ENCODE peak calls at places on chromosome 10, in eight cellular contexts. K is HCT116, M is ovary, T is transverse colon, X is tibial nerve, P is body of pancreas, W is IMR-90, A is upper lobe of left lung. O is an unnamed sample. For H3K36me3, the result is how much of the 10 kb centered on the place peaks cover.

GRCh38 chr10:103690281-103690680 is 165.1 kb downstream of the SH3PXD2A start:
- DNase-seq in T (no peak), W (no peak), X (no peak), P (no peak), A (no peak), K (no peak), M (no peak), O (no peak)

GRCh38 chr10:85612833-85613232 is 753.8 kb downstream of the GRID1 start:
- DNase-seq in T (no peak), P (no peak), W (no peak), M (no peak), X (no peak), A (no peak), K (peak), O (no peak)

GRCh38 chr10:78229950-78230675 is 196.4 kb downstream of the RPS24 start:
- DNase-seq in X (no peak), T (no peak), M (no peak), P (no peak), W (no peak), A (no peak), K (no peak), O (no peak)

GRCh38 chr10:31650010-31650409 is 278.6 kb downstream of the ARHGAP12 start:
- DNase-seq in A (no peak), K (no peak), M (peak), W (peak), T (peak), X (peak), P (peak), O (no peak)

GRCh38 chr10:103845983-103846382 is 9.4 kb downstream of the SH3PXD2A start:
- DNase-seq in K (no peak), T (peak), P (no peak), X (no peak), M (no peak), W (no peak), A (peak), O (no peak)

GRCh38 chr10:93068411-93069244 is 5.1 kb upstream of the CYP26A1 start:
- DNase-seq in P (no peak), T (no peak), W (peak), M (no peak), X (no peak), A (no peak), K (no peak), O (no peak)

GRCh38 chr10:44506386-44506785 is 121.5 kb upstream of the CXCL12 start:
- DNase-seq in T (no peak), W (no peak), A (no peak), K (no peak), M (no peak), P (no peak), X (no peak), O (no peak)

GRCh38 chr10:132232553-132232949 is 45.8 kb downstream of the DPYSL4 start:
- DNase-seq in A (peak), P (no peak), K (no peak), T (no peak), M (no peak), X (peak), W (no peak), O (no peak)

GRCh38 chr10:69217119-69217754 is 2.9 kb upstream of the HKDC1 start:
- DNase-seq in W (peak), P (no peak), T (no peak), X (no peak), M (no peak), K (peak), A (no peak), O (no peak)

GRCh38 chr10:111872591-111872990 is 311.0 kb downstream of the GPAM start:
- DNase-seq in T (no peak), K (no peak), X (no peak), A (no peak), P (no peak), W (no peak), M (no peak), O (no peak)

GRCh38 chr10:128087884-128088695 is 38.1 kb downstream of the MKI67 start:
- DNase-seq in W (no peak), P (no peak), T (no peak), M (no peak), X (no peak), A (no peak), K (peak), O (no peak)

GRCh38 chr10:23994459-23995046 is 214.4 kb upstream of the KIAA1217 start:
- DNase-seq in A (peak), P (peak), W (peak), M (peak), T (peak), X (peak), K (peak), O (peak)

GRCh38 chr10:77082601-77083252 is 554.9 kb downstream of the KCNMA1 start:
- DNase-seq in T (no peak), K (no peak), W (peak), M (no peak), X (no peak), A (no peak), P (no peak), O (no peak)

GRCh38 chr10:15209827-15210509 is 41.5 kb upstream of the NMT2 start:
- DNase-seq in T (peak), K (peak), A (peak), M (peak), X (peak), P (peak), W (peak), O (peak)

GRCh38 chr10:113960617-113961260 is 82.9 kb upstream of the ADRB1 start:
- DNase-seq in P (no peak), W (no peak), T (peak), M (no peak), X (no peak), K (no peak), A (peak), O (peak)

GRCh38 chr10:63767512-63767911 is 246.3 kb downstream of the REEP3 start:
- DNase-seq in A (no peak), P (no peak), M (no peak), T (no peak), W (peak), K (no peak), X (no peak), O (no peak)

GRCh38 chr10:131898713-131899112 is 2.1 kb upstream of the PPP2R2D start:
- DNase-seq in A (no peak), P (no peak), M (no peak), X (no peak), K (no peak), W (no peak), T (no peak), O (no peak)

GRCh38 chr10:68202965-68203358 is 29.0 kb downstream of the ATOH7 start:
- DNase-seq in W (peak), A (peak), K (no peak), P (no peak), M (no peak), X (no peak), T (no peak), O (no peak)

DNA sequence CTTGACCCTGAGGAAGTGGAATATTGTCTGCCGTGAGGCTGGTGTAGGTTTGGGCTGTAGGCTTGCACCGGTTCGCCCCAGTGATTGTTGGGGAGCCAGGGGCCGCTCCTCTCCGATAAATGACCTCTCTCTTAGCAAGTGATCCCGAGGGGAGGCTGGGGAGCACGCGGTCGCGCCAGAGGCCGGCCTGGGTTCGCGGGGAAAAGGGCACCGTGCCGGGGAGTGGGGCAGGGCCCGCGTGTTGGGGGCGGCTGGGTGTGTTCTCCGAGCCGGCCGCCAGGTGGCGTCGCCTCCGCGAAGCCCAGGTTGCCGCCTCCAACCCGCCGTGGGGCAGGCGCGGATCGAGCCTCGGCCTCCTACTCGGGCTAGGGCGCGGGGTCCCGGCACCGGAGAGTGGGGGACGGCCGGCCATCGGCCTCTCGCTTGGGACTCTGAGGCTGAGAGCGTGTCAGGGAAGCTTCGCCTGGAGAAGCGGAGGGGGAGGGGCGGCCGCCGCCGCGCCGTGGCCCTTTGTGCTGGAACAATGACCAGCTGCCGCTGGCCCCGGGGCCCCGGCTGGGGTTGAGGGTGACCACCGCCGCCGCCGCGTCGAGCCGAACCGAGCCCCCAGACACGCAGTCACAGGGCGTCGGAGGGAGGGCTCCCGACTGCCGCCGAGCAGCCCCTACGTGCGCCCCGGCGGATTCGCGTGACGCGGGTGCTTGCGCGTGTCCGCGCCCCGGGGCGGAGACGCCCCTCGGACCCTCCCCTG is 442 bp upstream of the LZTS2 start:
- DNase-seq in P (peak), X (peak), W (peak), K (no peak), A (peak), M (peak), T (peak), O (peak)
- TF ChIP-seq POLR2A in P (peak), X (peak), W (peak), K (no peak), A (peak), M (peak), T (peak), O (no peak)

DNA sequence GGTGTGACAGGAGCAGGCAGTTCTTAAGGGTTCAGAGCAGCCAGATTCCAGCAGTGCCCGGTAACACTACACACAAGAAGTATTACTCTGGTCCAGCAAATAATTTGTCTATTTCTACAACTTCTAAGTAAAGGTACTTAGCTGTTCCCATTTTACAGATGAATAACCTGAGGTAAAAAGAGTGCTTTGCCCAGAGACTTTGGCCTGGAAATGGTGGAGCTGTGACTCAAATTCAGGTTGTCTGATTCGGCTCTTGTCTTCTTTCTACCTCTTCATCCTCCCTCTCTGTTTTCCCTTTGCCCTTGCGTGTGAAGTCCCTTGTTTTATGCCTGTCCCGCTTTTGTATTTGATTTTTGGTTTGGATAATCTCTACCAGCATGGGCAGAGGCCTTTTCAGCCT is 17.1 kb downstream of the SFRP5 start:
- DNase-seq in X (no peak), M (no peak), K (no peak), T (no peak), W (no peak), P (no peak), A (no peak), O (no peak)
- H3K36me3 ChIP-seq in X (half or more), M (under half), K (under half), T (half or more), W (half or more), P (under half), A (half or more), O (half or more)

DNA sequence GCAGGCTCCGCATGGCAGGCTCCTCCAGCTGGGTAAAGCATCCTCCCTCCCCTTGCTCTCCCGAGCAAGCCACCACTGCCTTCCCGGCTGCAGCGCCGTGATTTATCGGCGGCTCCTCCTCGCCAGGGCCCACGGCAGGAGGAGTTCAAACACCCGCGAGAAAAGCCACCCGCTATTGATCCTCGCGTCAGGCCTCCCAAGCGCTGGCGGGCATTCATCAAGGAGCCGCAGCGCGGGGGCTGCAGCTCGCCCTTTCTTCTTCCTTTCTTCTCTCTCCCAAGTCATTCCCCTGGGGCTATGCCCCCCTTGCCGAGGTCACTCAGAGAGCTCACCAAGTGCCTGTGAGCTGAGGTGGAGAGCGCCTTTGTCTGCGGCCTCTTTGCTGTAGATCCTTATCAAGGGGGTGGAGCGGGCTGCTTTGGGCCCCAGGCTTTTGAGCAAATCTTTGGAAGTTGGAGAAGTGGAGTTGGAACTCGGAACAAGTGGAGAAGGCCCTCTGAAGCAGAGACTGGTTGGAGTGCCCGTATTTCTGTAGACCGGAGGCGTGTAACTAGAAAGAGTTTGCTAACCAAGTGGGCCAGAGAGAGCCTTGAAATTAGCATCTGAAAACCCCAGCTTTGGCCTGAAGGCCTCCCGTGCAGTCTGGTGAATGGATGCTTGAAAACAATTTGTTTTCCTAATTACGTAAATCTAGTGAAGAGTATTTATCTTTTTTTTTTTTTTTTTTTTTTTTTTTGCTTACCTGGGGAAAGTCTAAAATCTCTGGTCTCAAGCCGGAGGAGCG is 107.1 kb upstream of the PPIF start:
- DNase-seq in P (no peak), K (no peak), X (no peak), T (no peak), W (no peak), M (no peak), A (peak), O (no peak)
- H3K4me3 ChIP-seq in P (no peak), K (no peak), X (no peak), T (no peak), W (no peak), M (no peak), A (no peak), O (no peak)

GRCh38 chr10:102067091-102067916 is 2.2 kb downstream of the HPS6 start:
- DNase-seq in K (no peak), A (no peak), X (no peak), W (no peak), T (no peak), M (no peak), P (no peak), O (no peak)
- TF ChIP-seq POLR2A in K (no peak), A (no peak), X (no peak), W (no peak), T (no peak), M (no peak), P (no peak), O (no peak)

DNA sequence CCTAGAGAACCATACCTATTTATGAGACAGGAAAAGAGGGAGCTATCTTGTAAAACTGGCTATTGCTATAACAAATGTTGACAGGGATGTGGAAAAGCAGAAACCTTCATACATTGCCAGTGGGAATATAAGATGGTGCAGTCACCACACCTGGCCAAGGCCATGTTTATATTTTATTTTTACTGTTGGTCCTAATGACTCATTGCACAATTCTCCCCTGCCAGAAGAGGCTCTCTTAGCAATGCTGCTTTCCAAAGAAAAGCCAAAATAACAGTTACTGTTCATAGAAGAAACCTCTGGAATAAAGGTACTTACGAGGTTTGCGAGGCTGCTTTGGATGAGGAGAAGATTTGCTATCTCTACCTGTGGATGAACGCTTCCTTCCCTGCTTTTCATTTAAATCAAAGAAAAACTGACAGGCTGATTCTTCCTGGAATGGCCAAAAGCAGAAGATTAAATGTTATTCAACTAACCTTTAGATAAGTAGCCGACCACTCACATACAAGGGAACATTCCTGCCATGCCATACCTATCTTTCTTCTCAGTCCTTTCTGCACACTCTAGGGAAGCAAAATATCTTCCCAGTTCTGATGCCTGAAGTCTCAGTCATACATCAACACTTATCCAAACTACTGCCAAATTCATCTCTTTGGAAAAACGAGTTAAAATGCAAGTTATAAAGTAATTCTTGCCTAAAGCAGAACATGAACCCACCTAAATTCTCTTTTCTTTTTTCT is 16.3 kb upstream of the CHUK start:
- DNase-seq in M (no peak), K (no peak), P (no peak), W (peak), T (no peak), A (no peak), X (no peak), O (no peak)
- H3K36me3 ChIP-seq in M (under half), K (half or more), P (under half), W (under half), T (under half), A (half or more), X (half or more), O (half or more)

DNA sequence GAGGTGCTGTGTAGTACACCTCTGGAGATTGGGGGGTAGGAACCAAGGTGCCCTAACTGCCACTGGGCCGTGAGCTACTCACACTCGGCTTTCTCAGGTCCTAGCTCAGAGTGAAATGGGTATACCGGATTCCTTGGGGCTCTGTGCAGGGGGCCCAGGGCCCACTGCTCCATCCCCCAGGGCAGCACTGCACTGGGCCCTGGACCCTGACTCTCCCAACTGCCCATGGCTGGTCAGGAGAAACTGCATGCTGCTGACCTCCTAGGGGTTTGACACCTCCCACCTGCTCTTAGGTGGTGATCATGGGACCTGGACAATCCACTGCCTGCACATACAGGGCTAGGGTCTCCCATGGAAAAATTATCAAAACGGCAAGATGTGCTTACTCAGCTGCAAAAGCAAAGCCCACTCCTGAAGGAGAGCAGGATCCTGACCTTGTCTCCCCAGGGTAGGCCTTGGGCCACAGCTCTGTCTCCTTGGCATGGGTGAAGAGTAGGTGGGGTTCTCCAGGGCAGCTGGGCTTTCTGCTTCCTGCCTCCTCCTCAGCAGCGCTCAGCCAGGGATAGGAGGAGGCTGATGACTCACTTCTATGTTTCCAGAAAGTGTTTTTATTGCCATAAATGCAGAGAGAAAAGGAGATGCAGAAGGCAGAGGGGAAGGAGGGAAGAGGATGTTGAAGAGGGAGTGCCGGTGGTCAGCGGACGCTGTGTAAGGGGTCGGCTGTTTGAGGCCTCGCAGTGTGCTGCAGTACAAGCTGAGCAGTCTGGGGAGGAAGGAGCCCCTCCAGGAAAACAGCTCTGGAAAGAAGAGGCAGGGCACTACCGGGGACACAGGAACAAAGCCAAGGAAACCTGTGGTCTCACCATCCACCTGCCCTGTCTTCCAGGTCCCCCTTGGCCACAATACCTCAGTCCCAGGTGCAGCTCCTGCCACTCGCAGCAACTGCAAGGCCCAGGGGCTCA is 107.8 kb downstream of the ARHGAP22 start:
- DNase-seq in X (no peak), W (peak), M (peak), A (no peak), K (no peak), T (no peak), P (no peak), O (peak)
- H3K4me3 ChIP-seq in X (no peak), W (no peak), M (no peak), A (no peak), K (no peak), T (no peak), P (no peak), O (no peak)

GRCh38 chr10:59362991-59363390 is 642 bp upstream of the FAM13C start:
- DNase-seq in T (peak), P (peak), W (peak), X (peak), A (peak), K (no peak), M (peak), O (peak)
- TF ChIP-seq POLR2A in T (no peak), P (no peak), W (no peak), X (no peak), A (no peak), K (no peak), M (peak), O (no peak)

GRCh38 chr10:58791137-58791536 is 278.5 kb downstream of the BICC1 start:
- DNase-seq in K (no peak), W (peak), T (no peak), X (no peak), P (no peak), A (no peak), M (no peak), O (no peak)

GRCh38 chr10:58802047-58802446 is 289.4 kb downstream of the BICC1 start:
- DNase-seq in K (no peak), T (no peak), X (no peak), P (no peak), A (no peak), W (no peak), M (no peak), O (no peak)

GRCh38 chr10:58796834-58797233 is 284.2 kb downstream of the BICC1 start:
- DNase-seq in X (no peak), M (no peak), P (no peak), K (no peak), A (no peak), W (peak), T (no peak), O (no peak)

GRCh38 chr10:58797356-58797755 is 284.7 kb downstream of the BICC1 start:
- DNase-seq in W (peak), P (no peak), K (no peak), X (no peak), T (no peak), M (no peak), A (no peak), O (no peak)

GRCh38 chr10:58796242-58796641 is 283.6 kb downstream of the BICC1 start:
- DNase-seq in W (no peak), T (no peak), A (no peak), M (no peak), K (no peak), X (no peak), P (no peak), O (no peak)
- H3K36me3 ChIP-seq in W (under half), T (under half), A (under half), M (under half), K (under half), X (under half), P (under half), O (under half)

DNA sequence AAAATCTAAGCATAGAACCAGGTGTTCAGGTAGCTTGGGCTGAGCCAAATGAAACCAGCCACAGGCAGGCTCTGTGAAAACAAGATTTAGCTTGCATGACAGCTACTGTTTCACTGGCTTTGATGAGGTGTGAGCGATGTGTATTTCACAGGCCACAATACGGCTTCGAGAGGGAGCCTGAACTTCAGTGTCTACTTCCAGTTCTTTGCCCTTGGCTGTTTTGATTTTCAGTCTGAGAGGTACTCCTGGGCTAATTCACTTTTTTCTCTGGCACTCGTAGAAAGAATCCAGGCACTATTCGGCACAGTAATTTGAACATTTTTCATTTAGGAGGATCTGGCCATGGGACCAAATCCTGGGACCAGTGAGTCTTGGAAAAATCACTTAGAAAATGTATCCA is 110.4 kb downstream of the JCAD start:
- DNase-seq in K (no peak), A (no peak), X (no peak), P (peak), T (no peak), W (no peak), M (no peak), O (no peak)
- H3K4me3 ChIP-seq in K (no peak), A (no peak), X (no peak), P (no peak), T (no peak), W (no peak), M (no peak), O (no peak)